ENCODE peak calls at places on chromosomes 3 and 15, in four cellular contexts. W is colonic mucosa, R is breast epithelium, J is left ventricle myocardium inferior. O is an unnamed sample.

GRCh38 chr3:52895416-52895815 is 1.9 kb downstream of the STIMATE start:
- DNase-seq in W (no peak), R (no peak), J (no peak), O (no peak)

GRCh38 chr3:171480526-171480925 is 20.3 kb upstream of the TNIK start:
- DNase-seq in W (no peak), R (no peak), J (no peak), O (no peak)

GRCh38 chr3:4950351-4950784 is 28.9 kb upstream of the BHLHE40 start:
- DNase-seq in W (no peak), R (no peak), J (no peak), O (no peak)

GRCh38 chr3:69304396-69304795 is 81.5 kb downstream of the FRMD4B start:
- DNase-seq in W (no peak), R (no peak), J (no peak), O (no peak)

GRCh38 chr3:140942221-140943104 is 827 bp downstream of the SLC25A36 start:
- DNase-seq in W (peak), R (peak), J (peak), O (peak)

GRCh38 chr3:194141415-194142155 is 5.6 kb downstream of the HES1 start:
- DNase-seq in W (peak), R (peak), J (peak), O (peak)

GRCh38 chr3:141487419-141488345 is 855 bp downstream of the RASA2 start:
- DNase-seq in W (peak), R (peak), J (peak), O (peak)

GRCh38 chr3:159837725-159838124 is 150.9 kb upstream of the IL12A start:
- DNase-seq in W (no peak), R (no peak), J (no peak), O (no peak)

GRCh38 chr3:17213102-17213501 is 328.3 kb downstream of the PLCL2 start:
- DNase-seq in W (no peak), R (no peak), J (no peak), O (no peak)

GRCh38 chr15:48084759-48085420 is 35.9 kb upstream of the SLC24A5 start:
- DNase-seq in W (no peak), R (no peak), J (no peak), O (no peak)

GRCh38 chr15:77042955-77043920 is 27.7 kb downstream of the TSPAN3 start:
- DNase-seq in W (peak), R (no peak), J (no peak), O (no peak)

GRCh38 chr3:44958406-44958805 is 17.6 kb downstream of the ZDHHC3 start:
- DNase-seq in W (no peak), R (no peak), J (no peak), O (no peak)

GRCh38 chr3:127628788-127629456 is at the start of gene PODXL2:
- DNase-seq in W (peak), R (no peak), J (peak), O (peak)

GRCh38 chr15:29046281-29046810 is 160.6 kb downstream of the APBA2 start:
- DNase-seq in W (no peak), R (no peak), J (no peak), O (no peak)

GRCh38 chr3:46665763-46666470 is 27.6 kb downstream of the ALS2CL start:
- DNase-seq in W (no peak), R (peak), J (no peak), O (no peak)

GRCh38 chr3:28576590-28577220 is 228.1 kb upstream of the AZI2 start:
- DNase-seq in W (no peak), R (no peak), J (no peak), O (no peak)

GRCh38 chr3:58052373-58053273 is 44.4 kb downstream of the FLNB start:
- DNase-seq in W (peak), R (peak), J (peak), O (peak)

GRCh38 chr3:11120091-11120845 is 34.0 kb upstream of the HRH1 start:
- DNase-seq in W (no peak), R (no peak), J (no peak), O (no peak)

GRCh38 chr15:77654975-77655374 is 22.3 kb upstream of the LINGO1 start:
- DNase-seq in W (peak), R (no peak), J (no peak), O (no peak)

GRCh38 chr15:60937278-60937677 is 291.8 kb downstream of the RORA start:
- DNase-seq in W (no peak), R (no peak), J (no peak), O (no peak)

GRCh38 chr3:37627951-37628620 is 233.6 kb upstream of the CTDSPL start:
- DNase-seq in W (no peak), R (no peak), J (no peak), O (no peak)

GRCh38 chr3:47836986-47837385 is 34.0 kb downstream of the DHX30 start:
- DNase-seq in W (no peak), R (no peak), J (no peak), O (no peak)

GRCh38 chr15:83030021-83030420 is 18.6 kb upstream of the C15orf40 start:
- DNase-seq in W (no peak), R (no peak), J (no peak), O (no peak)

GRCh38 chr3:61073532-61073931 is 177.7 kb downstream of the FHIT start:
- DNase-seq in W (no peak), R (no peak), J (no peak), O (no peak)

GRCh38 chr3:191356586-191357439 is 26.5 kb upstream of the UTS2B start:
- DNase-seq in W (no peak), R (no peak), J (peak), O (no peak)

GRCh38 chr3:171935261-171936123 is 92.3 kb downstream of the TMEM212 start:
- DNase-seq in W (no peak), R (no peak), J (no peak), O (no peak)

GRCh38 chr3:177213806-177214528 is 16.7 kb upstream of the TBL1XR1 start:
- DNase-seq in W (peak), R (no peak), J (no peak), O (peak)

GRCh38 chr3:108036984-108037741 is 53.7 kb downstream of the CD47 start:
- DNase-seq in W (no peak), R (no peak), J (no peak), O (no peak)

GRCh38 chr3:136898954-136899353 is 36.9 kb downstream of the NCK1 start:
- DNase-seq in W (no peak), R (no peak), J (no peak), O (no peak)

GRCh38 chr3:184656991-184657669 is 54.7 kb downstream of the MAGEF1 start:
- DNase-seq in W (no peak), R (no peak), J (no peak), O (no peak)

GRCh38 chr3:56291244-56291680 is 177.0 kb downstream of the ERC2 start:
- DNase-seq in W (no peak), R (no peak), J (no peak), O (no peak)

GRCh38 chr3:101779808-101780366 is 876 bp downstream of the NXPE3 start:
- DNase-seq in W (no peak), R (no peak), J (no peak), O (no peak)

GRCh38 chr3:101779047-101779807 is at the start of gene NXPE3:
- DNase-seq in W (peak), R (peak), J (peak), O (peak)

GRCh38 chr3:101781166-101781565 is 2.2 kb downstream of the NXPE3 start:
- DNase-seq in W (no peak), R (no peak), J (no peak), O (no peak)

GRCh38 chr3:101780661-101781060 is 1.6 kb downstream of the NXPE3 start:
- DNase-seq in W (no peak), R (no peak), J (no peak), O (no peak)

DNA sequence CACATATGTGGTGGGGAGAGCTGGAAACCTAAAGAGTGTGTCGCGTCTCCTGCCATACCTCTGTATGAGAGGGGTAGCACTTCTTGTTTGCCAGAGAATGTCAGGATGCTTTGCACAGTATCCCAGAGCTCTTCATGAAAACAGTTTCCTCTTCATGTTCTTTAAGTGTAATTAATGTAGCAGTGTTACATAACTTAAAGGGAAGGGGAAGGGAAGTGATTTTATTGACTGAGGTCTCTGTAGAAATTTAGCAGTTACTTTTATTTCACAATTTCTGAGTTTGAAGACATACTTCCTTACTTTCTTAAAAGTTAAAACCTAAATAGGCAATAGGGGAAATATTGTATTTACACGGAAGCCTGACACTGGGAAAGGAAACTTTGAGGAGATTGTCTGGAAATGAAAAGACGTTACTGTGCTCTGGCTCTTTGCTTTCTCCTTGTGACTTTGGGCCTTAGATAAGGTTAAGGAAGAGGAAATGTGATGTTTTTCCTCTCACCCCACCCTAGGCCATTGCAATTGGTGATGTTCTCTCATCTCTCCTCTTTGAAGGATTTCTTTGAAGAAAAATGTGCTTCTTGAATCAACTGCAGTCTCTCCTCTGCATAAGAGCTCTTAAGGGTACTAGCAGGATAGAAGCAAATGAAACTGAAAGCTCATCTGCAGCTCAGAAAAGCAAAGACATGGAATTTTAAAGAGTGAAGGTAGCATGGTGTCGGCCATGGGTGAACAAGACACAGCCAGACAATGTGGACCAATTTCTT is 6.0 kb downstream of the NXPE3 start:
- DNase-seq in W (no peak), R (no peak), J (no peak), O (no peak)
- H3K4me3 ChIP-seq in W (no peak), R (peak), J (peak), O (no peak)

GRCh38 chr15:70876011-70876410 is 16.2 kb downstream of the THAP10 start:
- DNase-seq in W (no peak), R (no peak), J (no peak), O (no peak)
- H3K27ac ChIP-seq in W (no peak), R (no peak), J (no peak), O (no peak)

GRCh38 chr15:62163397-62163796 is 1.7 kb downstream of the C2CD4B start:
- DNase-seq in W (no peak), R (no peak), J (no peak), O (no peak)
- H3K4me3 ChIP-seq in W (peak), R (peak), J (peak), O (no peak)

GRCh38 chr15:62549345-62549970 is 384.4 kb upstream of the C2CD4B start:
- DNase-seq in W (no peak), R (no peak), J (no peak), O (no peak)

GRCh38 chr15:62544446-62544845 is 379.4 kb upstream of the C2CD4B start:
- DNase-seq in W (no peak), R (no peak), J (no peak), O (no peak)

GRCh38 chr15:62545392-62546227 is 380.5 kb upstream of the C2CD4B start:
- DNase-seq in W (peak), R (peak), J (no peak), O (peak)

GRCh38 chr15:62547584-62547983 is 382.5 kb upstream of the C2CD4B start:
- DNase-seq in W (no peak), R (no peak), J (no peak), O (no peak)
- H3K27ac ChIP-seq in W (no peak), R (no peak), J (peak), O (no peak)

GRCh38 chr3:187290561-187290960 is 976 bp downstream of the MASP1 start:
- DNase-seq in W (no peak), R (no peak), J (no peak), O (no peak)
- H3K4me3 ChIP-seq in W (peak), R (no peak), J (peak), O (no peak)

GRCh38 chr3:64575211-64575844 is 112.5 kb downstream of the ADAMTS9 start:
- DNase-seq in W (no peak), R (no peak), J (no peak), O (no peak)
- H3K27ac ChIP-seq in W (no peak), R (no peak), J (no peak), O (no peak)

GRCh38 chr15:64092075-64092820 is 1.4 kb downstream of the CIAO2A start:
- DNase-seq in W (no peak), R (no peak), J (no peak), O (no peak)
- H3K4me3 ChIP-seq in W (peak), R (peak), J (peak), O (no peak)

O was measured in Peyer's patch.